ENCODE peak calls at places on chromosome 1, in five cellular contexts. Q, Z, H, D and B are unnamed samples.

GRCh38 chr1:246428542-246429308 is 78.4 kb downstream of the SMYD3 start:
- DNase-seq in Q (no peak), D (no peak), H (no peak), Z (no peak), B (peak)

GRCh38 chr1:181798191-181798926 is 263.2 kb downstream of the ZNF648 start:
- DNase-seq in Z (no peak), D (no peak), Q (peak), H (no peak), B (no peak)

GRCh38 chr1:26350701-26351590 is 3.0 kb downstream of the CRYBG2 start:
- DNase-seq in Q (no peak), Z (peak), H (no peak), D (no peak), B (no peak)

GRCh38 chr1:168343566-168343965 is 62.9 kb downstream of the TBX19 start:
- DNase-seq in Z (no peak), H (peak), D (no peak), Q (no peak), B (no peak)

GRCh38 chr1:224691106-224691505 is 75.0 kb downstream of the CNIH3 start:
- DNase-seq in H (no peak), Q (no peak), D (no peak), Z (no peak), B (no peak)

GRCh38 chr1:55070291-55070690 is 30.9 kb downstream of the PCSK9 start:
- DNase-seq in Z (no peak), D (no peak), Q (no peak), H (no peak), B (no peak)

GRCh38 chr1:13706058-13706457 is 6.1 kb downstream of the PRDM2 start:
- DNase-seq in Z (no peak), Q (no peak), D (no peak), H (no peak), B (no peak)

GRCh38 chr1:217953922-217954321 is 322.8 kb downstream of the SPATA17 start:
- DNase-seq in H (no peak), Z (no peak), D (peak), Q (no peak), B (no peak)

GRCh38 chr1:206050655-206051235 is 2.2 kb upstream of the RHEX start:
- DNase-seq in Z (peak), H (peak), Q (peak), D (no peak), B (peak)

GRCh38 chr1:180611016-180611930 is 20.5 kb upstream of the XPR1 start:
- DNase-seq in H (peak), D (no peak), Q (peak), Z (no peak), B (no peak)

GRCh38 chr1:94757931-94758330 is 62.2 kb upstream of the SLC44A3 start:
- DNase-seq in H (no peak), D (no peak), Z (no peak), Q (no peak), B (no peak)

GRCh38 chr1:2587071-2587859 is 688 bp downstream of the PRXL2B start:
- DNase-seq in Z (peak), Q (peak), D (peak), H (no peak), B (peak)

GRCh38 chr1:108605633-108606032 is 45.7 kb downstream of the EEIG2 start:
- DNase-seq in Q (no peak), Z (no peak), H (no peak), D (no peak), B (no peak)

GRCh38 chr1:191453487-191453886 is 704.8 kb upstream of the RGS18 start:
- DNase-seq in H (no peak), Z (no peak), Q (no peak), D (no peak), B (no peak)

GRCh38 chr1:26190373-26190987 is at the start of gene CATSPER4:
- DNase-seq in Z (no peak), H (peak), Q (no peak), D (no peak), B (no peak)

GRCh38 chr1:221487781-221488520 is 253.9 kb downstream of the DUSP10 start:
- DNase-seq in D (no peak), H (no peak), Z (no peak), Q (no peak), B (no peak)

GRCh38 chr1:82449671-82450070 is 648.9 kb downstream of the ADGRL2 start:
- DNase-seq in D (no peak), Z (no peak), H (no peak), Q (no peak), B (no peak)

GRCh38 chr1:117000142-117000541 is 1.4 kb upstream of the CD101 start:
- DNase-seq in D (no peak), Q (no peak), Z (no peak), H (no peak), B (no peak)

GRCh38 chr1:208254376-208254775 is 10.2 kb upstream of the PLXNA2 start:
- DNase-seq in H (no peak), Q (no peak), D (no peak), Z (no peak), B (no peak)

GRCh38 chr1:23679815-23680214 is 11.8 kb upstream of the RPL11 start:
- DNase-seq in H (no peak), Q (no peak), D (no peak), Z (no peak), B (no peak)

GRCh38 chr1:98325646-98326441 is 335.7 kb upstream of the SNX7 start:
- DNase-seq in Z (peak), H (no peak), D (peak), Q (no peak), B (no peak)

GRCh38 chr1:60972841-60973364 is 109.5 kb upstream of the NFIA start:
- DNase-seq in H (no peak), Z (no peak), D (no peak), Q (no peak), B (no peak)

GRCh38 chr1:246947255-246947654 is 15.5 kb upstream of the AHCTF1 start:
- DNase-seq in D (no peak), Z (peak), H (no peak), Q (no peak), B (no peak)

GRCh38 chr1:31568895-31569655 is 7.2 kb upstream of the TINAGL1 start:
- DNase-seq in D (peak), Z (no peak), Q (peak), H (no peak), B (no peak)

GRCh38 chr1:18339161-18339560 is 141.6 kb upstream of the KLHDC7A start:
- DNase-seq in H (no peak), D (no peak), Z (no peak), Q (no peak), B (no peak)

GRCh38 chr1:18109756-18110597 is 2.4 kb downstream of the IGSF21 start:
- DNase-seq in D (no peak), H (no peak), Z (peak), Q (no peak), B (peak)

GRCh38 chr1:215377736-215378135 is 189.4 kb upstream of the KCTD3 start:
- DNase-seq in D (no peak), Z (no peak), Q (no peak), H (no peak), B (no peak)

GRCh38 chr1:24898909-24899439 is 31.1 kb downstream of the RUNX3 start:
- DNase-seq in Z (peak), H (no peak), D (no peak), Q (peak), B (peak)

GRCh38 chr1:9870572-9870971 is 39.5 kb downstream of the CTNNBIP1 start:
- DNase-seq in Q (no peak), D (no peak), H (no peak), Z (no peak), B (no peak)

GRCh38 chr1:85199667-85200366 is 999 bp downstream of the SYDE2 start:
- DNase-seq in Z (no peak), D (no peak), H (no peak), Q (no peak), B (no peak)

GRCh38 chr1:108636876-108637275 is 24.0 kb downstream of the HENMT1 start:
- DNase-seq in H (no peak), Q (no peak), Z (no peak), D (no peak), B (no peak)

GRCh38 chr1:113930499-113931161 is 1.5 kb downstream of the HIPK1 start:
- DNase-seq in H (peak), D (peak), Z (peak), Q (peak), B (peak)

GRCh38 chr1:79040424-79041089 is 34.0 kb upstream of the ADGRL4 start:
- DNase-seq in Z (no peak), H (no peak), Q (peak), D (no peak), B (no peak)

GRCh38 chr1:215631040-215631439 is 63.9 kb downstream of the KCTD3 start:
- DNase-seq in H (no peak), Q (no peak), D (no peak), Z (no peak), B (no peak)

GRCh38 chr1:69824932-69825331 is 257.2 kb downstream of the LRRC7 start:
- DNase-seq in Z (no peak), Q (no peak), H (no peak), D (no peak), B (no peak)

GRCh38 chr1:11967028-11967547 is 13.2 kb upstream of the MFN2 start:
- DNase-seq in H (peak), Z (peak), D (peak), Q (peak), B (peak)

GRCh38 chr1:190439447-190439846 is 38.2 kb downstream of the BRINP3 start:
- DNase-seq in Q (no peak), D (no peak), H (no peak), Z (no peak), B (no peak)

DNA sequence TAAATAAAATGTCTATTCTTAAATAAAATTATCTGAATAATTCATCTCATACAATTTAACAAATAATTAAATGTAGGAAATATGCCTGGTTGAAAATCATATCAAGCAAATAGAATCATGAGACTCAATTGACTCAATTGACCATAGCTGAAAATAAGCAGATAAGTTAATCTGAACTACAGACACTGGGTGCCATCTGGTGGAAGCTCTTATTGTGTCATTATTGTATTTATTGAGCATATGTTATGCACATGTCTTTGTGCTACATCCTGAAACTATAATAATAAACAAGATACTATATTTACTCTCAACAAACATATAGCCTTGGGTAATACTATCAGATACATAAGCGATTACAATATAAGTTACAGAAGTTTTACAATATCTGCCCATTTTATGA is 41.0 kb downstream of the BRINP3 start:
- DNase-seq in H (peak), Q (no peak), Z (no peak), D (no peak), B (peak)
- TF ChIP-seq CTCF in H (peak), Q (peak), Z (no peak), D (no peak), B (no peak)

DNA sequence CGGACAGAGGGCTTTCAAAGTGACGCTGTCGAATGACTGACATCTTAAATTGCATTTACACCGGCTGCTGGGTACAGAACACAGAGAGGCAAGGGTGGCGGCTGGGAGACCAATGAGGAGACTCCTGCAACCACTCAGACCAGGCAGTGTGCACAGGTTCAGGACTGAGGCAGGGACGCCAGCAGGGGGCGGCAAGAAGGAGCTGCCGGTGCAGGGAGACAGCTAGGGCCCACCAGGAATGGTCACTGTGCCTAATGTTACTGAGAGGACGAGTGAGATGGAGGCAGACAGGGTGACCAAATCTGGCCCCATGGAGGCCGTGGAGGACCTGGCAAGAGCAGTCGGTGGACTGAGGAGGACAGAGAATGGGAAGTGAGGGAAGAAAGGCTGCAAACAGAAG is 23.5 kb downstream of the GLIS1 start:
- DNase-seq in Z (no peak), Q (peak), H (peak), D (no peak), B (peak)
- TF ChIP-seq CTCF in Z (no peak), Q (peak), H (peak), D (no peak), B (no peak)

DNA sequence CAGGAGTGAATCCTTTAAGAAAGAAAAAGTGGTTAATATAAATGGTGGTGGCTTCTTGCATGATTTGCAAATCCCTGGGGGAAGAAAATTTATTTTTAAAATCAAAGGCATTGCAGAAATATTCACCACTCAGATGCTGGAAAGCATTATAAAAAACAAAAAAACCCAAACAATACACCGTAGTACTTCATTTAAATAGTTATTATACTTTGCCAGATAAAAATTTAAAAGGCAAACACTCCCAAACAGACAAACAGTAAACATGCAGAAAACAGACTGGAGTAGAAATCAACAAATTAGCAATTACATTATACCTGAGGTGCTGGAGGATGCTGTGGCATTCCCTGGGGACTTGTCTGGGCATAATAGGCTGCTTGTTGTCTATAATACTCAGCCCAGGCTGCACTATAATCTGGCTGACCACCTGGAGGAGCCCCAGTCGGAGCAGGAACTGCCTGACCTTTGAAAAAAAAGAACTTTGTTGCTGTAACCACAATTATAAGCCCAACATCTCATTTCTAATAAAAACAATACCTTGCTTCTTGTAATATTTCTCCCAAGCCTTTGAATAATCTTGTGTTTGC is 29.9 kb downstream of the FUBP1 start:
- DNase-seq in H (peak), Z (no peak), D (no peak), Q (no peak), B (no peak)
- TF ChIP-seq CTCF in H (peak), Z (no peak), D (no peak), Q (peak), B (no peak)

GRCh38 chr1:241464985-241465384 is 54.6 kb downstream of the FH start:
- DNase-seq in Q (no peak), D (no peak), Z (no peak), H (no peak), B (no peak)
- TF ChIP-seq CTCF in Q (no peak), D (no peak), Z (no peak), H (no peak), B (no peak)

GRCh38 chr1:201752333-201752732 is 76.6 kb upstream of the IPO9 start:
- DNase-seq in D (no peak), Q (no peak), Z (no peak), H (no peak), B (no peak)

GRCh38 chr1:201750120-201750519 is 78.8 kb upstream of the IPO9 start:
- DNase-seq in D (no peak), Z (no peak), Q (no peak), H (no peak), B (no peak)

GRCh38 chr1:201751872-201752271 is 77.1 kb upstream of the IPO9 start:
- DNase-seq in Z (no peak), Q (no peak), H (no peak), D (no peak), B (no peak)

GRCh38 chr1:201749059-201749458 is 79.9 kb upstream of the IPO9 start:
- DNase-seq in Q (no peak), D (no peak), H (no peak), Z (no peak), B (no peak)

DNA sequence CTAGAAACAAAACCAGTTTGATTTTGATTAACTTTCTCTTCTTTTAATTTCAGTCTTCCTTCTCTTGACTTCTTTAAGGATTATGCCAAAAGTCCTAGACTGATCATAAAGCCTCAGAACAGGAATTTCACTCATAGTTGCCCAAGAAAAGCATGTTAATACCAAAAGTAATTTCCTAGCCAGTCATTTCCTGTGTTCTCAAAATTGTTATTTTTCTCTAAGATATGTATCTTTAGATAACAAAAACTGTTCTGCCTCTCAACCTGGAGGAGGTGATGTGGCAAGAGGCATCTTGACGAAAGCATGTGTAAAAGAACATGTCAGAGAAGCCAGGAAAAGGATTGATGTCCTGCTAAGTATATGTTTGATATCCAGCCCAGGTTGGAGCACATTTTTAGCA is 78.0 kb upstream of the IPO9 start:
- DNase-seq in Z (no peak), H (no peak), D (no peak), Q (no peak), B (no peak)
- TF ChIP-seq CTCF in Z (no peak), H (no peak), D (no peak), Q (no peak), B (no peak)